ENCODE peak calls at places on chromosomes 5 and 9, in four cellular contexts. E is cardiac muscle cell, Y is esophagus squamous epithelium, S is PC-3. W is an unnamed sample. For H3K4me1, the result is how much of the 10 kb centered on the place peaks cover.

GRCh38 chr5:78908173-78908901 is 76.8 kb downstream of the ARSB start:
- DNase-seq in E (peak), Y (no peak), S (no peak), W (peak)

GRCh38 chr9:13140843-13141592 is 138.5 kb downstream of the MPDZ start:
- DNase-seq in E (peak), Y (no peak), S (peak), W (no peak)

GRCh38 chr5:34684281-34684979 is 28.3 kb downstream of the RAI14 start:
- DNase-seq in E (peak), Y (no peak), S (peak), W (no peak)

GRCh38 chr5:35598707-35599370 is 18.8 kb upstream of the SPEF2 start:
- DNase-seq in E (no peak), Y (no peak), S (peak), W (no peak)

GRCh38 chr9:84983749-84984148 is 314.2 kb downstream of the NTRK2 start:
- DNase-seq in E (no peak), Y (no peak), S (no peak), W (no peak)

GRCh38 chr5:107783551-107783950 is 112.8 kb upstream of the EFNA5 start:
- DNase-seq in E (no peak), Y (no peak), S (no peak), W (no peak)

GRCh38 chr5:148623741-148624140 is 30.6 kb downstream of the HTR4 start:
- DNase-seq in E (no peak), Y (no peak), S (peak), W (no peak)

GRCh38 chr5:172849636-172850453 is 15.8 kb downstream of the ERGIC1 start:
- DNase-seq in E (no peak), Y (no peak), S (peak), W (no peak)

GRCh38 chr9:76905984-76906861 is at the start of gene PRUNE2:
- DNase-seq in E (peak), Y (no peak), S (peak), W (peak)

GRCh38 chr5:160287378-160288051 is 24.8 kb downstream of the CCNJL start:
- DNase-seq in E (peak), Y (no peak), S (no peak), W (peak)

GRCh38 chr5:9653811-9654210 is 23.7 kb upstream of the TAS2R1 start:
- DNase-seq in E (peak), Y (no peak), S (peak), W (peak)

GRCh38 chr9:2923810-2924768 is 80.2 kb upstream of the PUM3 start:
- DNase-seq in E (no peak), Y (no peak), S (peak), W (no peak)

GRCh38 chr5:179146277-179146676 is 86.1 kb downstream of the ZNF354C start:
- DNase-seq in E (no peak), Y (no peak), S (no peak), W (peak)

GRCh38 chr9:22976454-22976853 is 529.8 kb downstream of the DMRTA1 start:
- DNase-seq in E (no peak), Y (no peak), S (peak), W (no peak)

GRCh38 chr9:21994526-21994995 is at the start of gene CDKN2B-AS1:
- DNase-seq in E (peak), Y (no peak), S (peak), W (peak)

GRCh38 chr9:121851641-121852091 is 200.2 kb downstream of the DAB2IP start:
- DNase-seq in E (peak), Y (no peak), S (no peak), W (no peak)

GRCh38 chr5:122165574-122166021 is 36.3 kb downstream of the ZNF474 start:
- DNase-seq in E (peak), Y (no peak), S (no peak), W (no peak)

GRCh38 chr5:100791376-100791775 is 111.7 kb downstream of the ST8SIA4 start:
- DNase-seq in E (no peak), Y (no peak), S (no peak), W (no peak)

GRCh38 chr5:169299651-169300467 is 1.1 kb downstream of the SLIT3 start:
- DNase-seq in E (peak), Y (no peak), S (no peak), W (no peak)

GRCh38 chr9:110256392-110257096 is at the start of gene TXN:
- DNase-seq in E (peak), Y (peak), S (peak), W (peak)

GRCh38 chr9:110254500-110254899 is 1.8 kb downstream of the TXN start:
- DNase-seq in E (no peak), Y (no peak), S (no peak), W (no peak)

GRCh38 chr9:110255417-110256141 is 728 bp downstream of the TXN start:
- DNase-seq in E (peak), Y (peak), S (peak), W (peak)

GRCh38 chr9:110256142-110256391 is 240 bp downstream of the TXN start:
- DNase-seq in E (no peak), Y (no peak), S (no peak), W (no peak)

GRCh38 chr9:110255064-110255416 is 1.3 kb downstream of the TXN start:
- DNase-seq in E (no peak), Y (no peak), S (no peak), W (no peak)
- H3K4me1 ChIP-seq in E (under half), Y (under half), S (under half), W (under half)

GRCh38 chr5:73104326-73104725 is 16.0 kb upstream of the TMEM171 start:
- DNase-seq in E (no peak), Y (no peak), S (no peak), W (no peak)
- H3K4me1 ChIP-seq in E (under half), Y (under half), S (under half), W (under half)

GRCh38 chr5:156476704-156477103 is 149.7 kb downstream of the SGCD start:
- DNase-seq in E (no peak), Y (no peak), S (no peak), W (no peak)

GRCh38 chr5:156475182-156475830 is 148.3 kb downstream of the SGCD start:
- DNase-seq in E (no peak), Y (no peak), S (no peak), W (no peak)

GRCh38 chr5:156479864-156480263 is 152.9 kb downstream of the SGCD start:
- DNase-seq in E (peak), Y (no peak), S (no peak), W (peak)

GRCh38 chr5:156475831-156476551 is 149.0 kb downstream of the SGCD start:
- DNase-seq in E (peak), Y (no peak), S (no peak), W (peak)

GRCh38 chr5:156477196-156477595 is 150.2 kb downstream of the SGCD start:
- DNase-seq in E (no peak), Y (no peak), S (no peak), W (no peak)
- H3K4me1 ChIP-seq in E (under half), Y (under half), S (under half), W (under half)

GRCh38 chr9:128002959-128003358 is 22.2 kb upstream of the EEIG1 start:
- DNase-seq in E (no peak), Y (no peak), S (no peak), W (peak)
- H3K4me1 ChIP-seq in E (under half), Y (under half), S (under half), W (under half)

W was measured in heart left ventricle.